ENCODE peak calls at places on chromosome 4, in four cellular contexts. G is WTC11, H is K562, A is HepG2. E is an unnamed sample.

GRCh38 chr4:73661646-73662119 is 41.4 kb upstream of the RASSF6 start:
- DNase-seq in G (no peak), H (peak), A (no peak), E (no peak)

GRCh38 chr4:26568446-26568994 is 15.4 kb upstream of the TBC1D19 start:
- DNase-seq in A (no peak), G (no peak), H (no peak), E (no peak)

GRCh38 chr4:147769386-147769785 is 37.5 kb downstream of the ARHGAP10 start:
- DNase-seq in H (no peak), A (no peak), G (no peak), E (no peak)

GRCh38 chr4:183823394-183823793 is 81.7 kb upstream of the STOX2 start:
- DNase-seq in H (no peak), A (no peak), G (no peak), E (peak)

GRCh38 chr4:57070461-57070860 is 39.7 kb downstream of the IGFBP7 start:
- DNase-seq in G (no peak), A (no peak), H (no peak), E (no peak)

GRCh38 chr4:41930139-41930831 is 4.9 kb upstream of the TMEM33 start:
- DNase-seq in G (no peak), H (no peak), A (peak), E (no peak)

GRCh38 chr4:162163892-162164759 is at the start of gene FSTL5:
- DNase-seq in G (peak), H (peak), A (peak), E (peak)

GRCh38 chr4:109414938-109415337 is 18.7 kb upstream of the SEC24B start:
- DNase-seq in A (no peak), H (no peak), G (no peak), E (no peak)

GRCh38 chr4:139455187-139455586 is 1.3 kb downstream of the RAB33B start:
- DNase-seq in G (no peak), A (no peak), H (no peak), E (no peak)

GRCh38 chr4:122672091-122672490 is 51.2 kb upstream of the IL21 start:
- DNase-seq in G (no peak), H (no peak), A (no peak), E (no peak)

GRCh38 chr4:87209696-87210095 is 10.7 kb downstream of the KLHL8 start:
- DNase-seq in G (no peak), H (no peak), A (no peak), E (no peak)

GRCh38 chr4:183478123-183478522 is 26.7 kb upstream of the ING2 start:
- DNase-seq in G (no peak), A (no peak), H (no peak), E (no peak)

GRCh38 chr4:123671633-123672404 is 275.2 kb downstream of the SPRY1 start:
- DNase-seq in G (no peak), H (no peak), A (no peak), E (no peak)

GRCh38 chr4:123674752-123675151 is 278.2 kb downstream of the SPRY1 start:
- DNase-seq in H (no peak), A (no peak), G (no peak), E (no peak)

GRCh38 chr4:123676550-123677229 is 280.1 kb downstream of the SPRY1 start:
- DNase-seq in G (no peak), A (no peak), H (no peak), E (no peak)

GRCh38 chr4:123673971-123674370 is 277.4 kb downstream of the SPRY1 start:
- DNase-seq in H (no peak), A (no peak), G (no peak), E (no peak)

GRCh38 chr4:123672987-123673386 is 276.4 kb downstream of the SPRY1 start:
- DNase-seq in G (no peak), H (no peak), A (no peak), E (no peak)
- TF ChIP-seq NR3C1 in G (no peak), H (no peak), A (no peak), E (no peak)

GRCh38 chr4:2662598-2662997 is 93.5 kb downstream of the TNIP2 start:
- DNase-seq in G (no peak), A (no peak), H (no peak), E (peak)
- TF ChIP-seq NR3C1 in G (no peak), A (no peak), H (no peak), E (no peak)

GRCh38 chr4:52840531-52841350 is 21.4 kb upstream of the RASL11B start:
- DNase-seq in G (no peak), A (no peak), H (no peak), E (no peak)
- TF ChIP-seq NR3C1 in G (no peak), A (no peak), H (no peak), E (no peak)

GRCh38 chr4:8010618-8011017 is 71.0 kb upstream of the AFAP1 start:
- DNase-seq in G (no peak), A (peak), H (no peak), E (no peak)
- TF ChIP-seq NR3C1 in G (no peak), A (no peak), H (no peak), E (no peak)

GRCh38 chr4:120327276-120327675 is 260.6 kb upstream of the MAD2L1 start:
- DNase-seq in A (no peak), G (no peak), H (no peak), E (no peak)

GRCh38 chr4:120329386-120329785 is 262.7 kb upstream of the MAD2L1 start:
- DNase-seq in G (no peak), H (no peak), A (no peak), E (no peak)

GRCh38 chr4:120331486-120332281 is 265.0 kb upstream of the MAD2L1 start:
- DNase-seq in G (no peak), H (no peak), A (no peak), E (no peak)
- TF ChIP-seq NR3C1 in G (no peak), H (no peak), A (no peak), E (no peak)

GRCh38 chr4:157957905-157958304 is 214.9 kb downstream of the GASK1B start:
- DNase-seq in A (no peak), G (no peak), H (no peak), E (no peak)

DNA sequence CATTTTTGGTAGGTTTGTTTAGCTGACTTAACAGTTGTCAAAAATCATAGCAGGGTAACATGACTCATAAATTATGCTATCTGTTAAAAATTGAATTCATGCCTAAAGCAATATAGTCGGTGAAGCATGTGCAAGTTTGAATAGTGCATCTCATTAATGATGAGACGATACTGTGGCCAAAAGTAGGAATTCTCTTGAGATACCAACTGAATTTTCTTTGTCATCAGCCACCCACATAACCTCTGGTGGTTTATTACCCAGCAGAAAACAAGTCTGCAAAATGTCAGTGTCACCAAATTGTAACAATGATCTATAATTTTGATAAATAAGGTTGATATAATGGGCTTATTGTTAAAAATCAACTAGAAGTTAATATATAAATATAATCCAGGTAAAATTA is 211.2 kb downstream of the GASK1B start:
- DNase-seq in H (no peak), G (no peak), A (no peak), E (no peak)
- TF ChIP-seq NR3C1 in H (no peak), G (no peak), A (no peak), E (no peak)

E was measured in A549.